ENCODE peak calls at places on chromosomes 12 and 14, in ten cellular contexts. U is SHP77 treated with DMSO at 0.1 percent for 48 hours; Y is kidney; F is activated gamma-delta T cell treated with Interleukin-2 at 50 U/mL for 16 hours; W is M059J; H is T47D; L is NK-92 treated with Interleukin-12 subunit alpha and Interleukin-12 subunit beta, amount 100 ng/mL, for 24 hours; P is HFF-Myc; I is renal cortical epithelial cell; R is breast epithelium. A is an unnamed sample.

GRCh38 chr12:1650954-1651353 is 21.9 kb downstream of the WNT5B start:
- DNase-seq in U (no peak), Y (no peak), F (no peak), W (no peak), H (no peak), L (no peak), P (no peak), I (no peak), R (no peak), A (no peak)

GRCh38 chr12:10098762-10099161 is at the start of gene CLEC1A:
- DNase-seq in U (no peak), Y (peak; percentile 55), F (no peak), W (peak; percentile 43), H (no peak), L (no peak), P (peak; percentile 64), I (no peak), R (no peak), A (no peak)

GRCh38 chr12:119683816-119684215 is 15.9 kb downstream of the PRKAB1 start:
- DNase-seq in U (no peak), Y (no peak), F (no peak), W (no peak), H (no peak), L (no peak), P (no peak), I (peak; percentile 97), R (no peak), A (no peak)

GRCh38 chr14:65237023-65237814 is 134.9 kb upstream of the MAX start:
- DNase-seq in U (no peak), Y (no peak), F (no peak), W (peak; percentile 80), H (no peak), L (no peak), P (no peak), I (no peak), R (no peak), A (no peak)

GRCh38 chr14:49982082-49982481 is 89.2 kb downstream of the ARF6 start:
- DNase-seq in U (no peak), Y (no peak), F (no peak), W (peak; percentile 50), H (no peak), L (no peak), P (no peak), I (peak; percentile 61), R (no peak), A (no peak)

GRCh38 chr14:67806228-67806627 is 10.2 kb downstream of the ZFYVE26 start:
- DNase-seq in U (no peak), Y (no peak), F (no peak), W (no peak), H (no peak), L (no peak), P (no peak), I (no peak), R (no peak), A (no peak)

GRCh38 chr14:87351007-87351406 is 642.0 kb downstream of the GALC start:
- DNase-seq in U (no peak), Y (no peak), F (no peak), W (no peak), H (peak; percentile 85), L (no peak), P (no peak), I (no peak), R (no peak), A (no peak)

GRCh38 chr14:75147423-75148071 is 20.7 kb upstream of the NEK9 start:
- DNase-seq in U (no peak), Y (peak; percentile 91), F (no peak), W (peak; percentile 12), H (peak; percentile 80), L (no peak), P (no peak), I (peak; percentile 67), R (peak; percentile 80), A (peak; percentile 67)

GRCh38 chr14:68979722-68980552 is 835 bp upstream of the ACTN1 start:
- DNase-seq in U (peak; percentile 48), Y (peak; percentile 89), F (no peak), W (peak; percentile 49), H (peak; percentile 82), L (no peak), P (no peak), I (peak; percentile 55), R (peak; percentile 60), A (peak; percentile 44)

GRCh38 chr14:96059519-96060135 is 20.5 kb downstream of the C14orf132 start:
- DNase-seq in U (no peak), Y (no peak), F (no peak), W (no peak), H (no peak), L (no peak), P (no peak), I (no peak), R (no peak), A (no peak)

GRCh38 chr12:52132754-52133161 is 53.3 kb downstream of the SMIM41 start:
- DNase-seq in U (no peak), Y (no peak), F (no peak), W (no peak), H (no peak), L (no peak), P (no peak), I (peak; percentile 37), R (no peak), A (no peak)

GRCh38 chr12:52415870-52416750 is 10.0 kb upstream of the KRT82 start:
- DNase-seq in U (no peak), Y (no peak), F (no peak), W (peak; percentile 92), H (no peak), L (no peak), P (peak; percentile 69), I (peak; percentile 62), R (no peak), A (no peak)

GRCh38 chr14:73295198-73295796 is 58.0 kb downstream of the PAPLN start:
- DNase-seq in U (peak; percentile 32), Y (no peak), F (no peak), W (peak; percentile 43), H (peak; percentile 65), L (no peak), P (peak; percentile 20), I (peak; percentile 56), R (no peak), A (peak; percentile 13)

GRCh38 chr14:78075033-78075432 is 95.1 kb upstream of the NRXN3 start:
- DNase-seq in U (no peak), Y (no peak), F (no peak), W (no peak), H (no peak), L (no peak), P (no peak), I (no peak), R (no peak), A (no peak)

GRCh38 chr12:48764521-48764920 is 24.4 kb downstream of the ADCY6 start:
- DNase-seq in U (no peak), Y (no peak), F (no peak), W (peak; percentile 29), H (no peak), L (no peak), P (no peak), I (peak; percentile 54), R (no peak), A (no peak)

GRCh38 chr12:356276-356988 is 32.7 kb downstream of the KDM5A start:
- DNase-seq in U (no peak), Y (no peak), F (no peak), W (peak; percentile 70), H (no peak), L (no peak), P (peak; percentile 33), I (peak; percentile 26), R (no peak), A (no peak)

GRCh38 chr12:105698047-105698446 is 367.6 kb downstream of the C12orf75 start:
- DNase-seq in U (no peak), Y (no peak), F (no peak), W (peak; percentile 1), H (no peak), L (no peak), P (no peak), I (no peak), R (no peak), A (no peak)

GRCh38 chr14:68285421-68286179 is 466.0 kb downstream of the RAD51B start:
- DNase-seq in U (no peak), Y (no peak), F (peak; percentile 37), W (no peak), H (no peak), L (no peak), P (no peak), I (no peak), R (no peak), A (no peak)

GRCh38 chr12:93616584-93617101 is 44.2 kb downstream of the SOCS2 start:
- DNase-seq in U (no peak), Y (no peak), F (no peak), W (peak; percentile 96), H (no peak), L (no peak), P (no peak), I (peak; percentile 99), R (no peak), A (no peak)

GRCh38 chr12:28936711-28937110 is 212.4 kb upstream of the FAR2 start:
- DNase-seq in U (no peak), Y (no peak), F (no peak), W (no peak), H (no peak), L (no peak), P (no peak), I (no peak), R (no peak), A (no peak)

GRCh38 chr14:65303185-65303901 is 109.2 kb upstream of the FUT8 start:
- DNase-seq in U (no peak), Y (no peak), F (no peak), W (no peak), H (no peak), L (no peak), P (no peak), I (peak; percentile 76), R (no peak), A (no peak)

GRCh38 chr14:97571861-97572555 is 774.8 kb downstream of the VRK1 start:
- DNase-seq in U (no peak), Y (no peak), F (no peak), W (no peak), H (no peak), L (no peak), P (no peak), I (no peak), R (no peak), A (no peak)

GRCh38 chr14:99815696-99816095 is 22.5 kb downstream of the EML1 start:
- DNase-seq in U (no peak), Y (no peak), F (no peak), W (no peak), H (no peak), L (no peak), P (no peak), I (no peak), R (no peak), A (no peak)

GRCh38 chr12:123083661-123084571 is 67.0 kb downstream of the PITPNM2 start:
- DNase-seq in U (no peak), Y (no peak), F (no peak), W (no peak), H (no peak), L (no peak), P (no peak), I (no peak), R (no peak), A (no peak)

GRCh38 chr14:71618716-71619115 is 313.5 kb upstream of the RGS6 start:
- DNase-seq in U (no peak), Y (no peak), F (no peak), W (no peak), H (no peak), L (no peak), P (no peak), I (no peak), R (no peak), A (no peak)

GRCh38 chr12:85996280-85996679 is 122.2 kb downstream of the NTS start:
- DNase-seq in U (no peak), Y (no peak), F (no peak), W (peak; percentile 15), H (no peak), L (no peak), P (no peak), I (no peak), R (no peak), A (no peak)

GRCh38 chr12:71183018-71183417 is 25.2 kb upstream of the TSPAN8 start:
- DNase-seq in U (no peak), Y (no peak), F (no peak), W (peak; percentile 1), H (no peak), L (no peak), P (no peak), I (peak; percentile 40), R (no peak), A (no peak)

GRCh38 chr12:47082963-47083621 is 3.3 kb upstream of the AMIGO2 start:
- DNase-seq in U (peak; percentile 29), Y (no peak), F (no peak), W (peak; percentile 98), H (peak; percentile 55), L (no peak), P (peak; percentile 69), I (peak; percentile 97), R (no peak), A (no peak)

A was measured in prostate gland.